ENCODE peak calls at places on chromosomes 4 and X, in nine cellular contexts. D is mesenchymal stem cell, O is heart left ventricle, Q is endothelial cell of umbilical vein, Z is psoas muscle, T is SJSA1, X is thoracic aorta, R is cardiac muscle cell, L is heart right ventricle. C is an unnamed sample.

GRCh38 chr4:186723207-186724047 is at the start of gene FAT1:
- DNase-seq in D (peak; percentile 86), O (peak; percentile 73), Q (peak; percentile 43), Z (peak; percentile 68), T (peak; percentile 71), X (no peak), R (peak; percentile 91), L (peak; percentile 61), C (no peak)

GRCh38 chrX:103101280-103102042 is 8.5 kb upstream of the NXF3 start:
- DNase-seq in D (no peak), O (no peak), Q (peak; percentile 29), Z (no peak), T (no peak), X (no peak), R (peak; percentile 56), L (no peak), C (no peak)

GRCh38 chr4:179624768-179625181 is 2182.5 kb upstream of the AGA start:
- DNase-seq in D (peak; percentile 88), O (no peak), Q (no peak), Z (no peak), T (no peak), X (no peak), R (no peak), L (no peak), C (no peak)

GRCh38 chr4:123783091-123783765 is 386.6 kb downstream of the SPRY1 start:
- DNase-seq in D (no peak), O (no peak), Q (no peak), Z (no peak), T (no peak), X (no peak), R (no peak), L (no peak), C (no peak)

GRCh38 chr4:81164623-81165416 is 50.2 kb downstream of the PRKG2 start:
- DNase-seq in D (no peak), O (no peak), Q (no peak), Z (no peak), T (no peak), X (no peak), R (peak; percentile 20), L (no peak), C (no peak)

GRCh38 chr4:10687526-10687925 is 3.0 kb upstream of the CLNK start:
- DNase-seq in D (no peak), O (no peak), Q (no peak), Z (no peak), T (no peak), X (no peak), R (no peak), L (no peak), C (no peak)

GRCh38 chr4:87868482-87868881 is 35.7 kb downstream of the MEPE start:
- DNase-seq in D (no peak), O (no peak), Q (no peak), Z (no peak), T (no peak), X (no peak), R (no peak), L (no peak), C (no peak)

GRCh38 chr4:26490111-26490979 is at the start of gene CCKAR:
- DNase-seq in D (no peak), O (no peak), Q (no peak), Z (no peak), T (no peak), X (no peak), R (no peak), L (no peak), C (no peak)

GRCh38 chrX:46630141-46630540 is 56.6 kb downstream of the CHST7 start:
- DNase-seq in D (peak; percentile 38), O (no peak), Q (no peak), Z (no peak), T (no peak), X (no peak), R (no peak), L (no peak), C (no peak)

GRCh38 chrX:9456250-9457074 is 8.4 kb upstream of the TBL1X start:
- DNase-seq in D (no peak), O (no peak), Q (no peak), Z (no peak), T (no peak), X (no peak), R (no peak), L (no peak), C (peak; percentile 65)

GRCh38 chr4:172740434-172740833 is 428.2 kb upstream of the GALNT7 start:
- DNase-seq in D (no peak), O (no peak), Q (no peak), Z (no peak), T (no peak), X (no peak), R (no peak), L (no peak), C (no peak)

GRCh38 chr4:88283661-88284377 is 542 bp downstream of the PPM1K start:
- DNase-seq in D (peak; percentile 88), O (peak; percentile 70), Q (peak; percentile 67), Z (peak; percentile 82), T (peak; percentile 63), X (no peak), R (peak; percentile 77), L (peak; percentile 70), C (peak; percentile 66)

GRCh38 chrX:129769467-129770154 is 10.1 kb upstream of the SASH3 start:
- DNase-seq in D (no peak), O (no peak), Q (no peak), Z (peak; percentile 46), T (no peak), X (no peak), R (no peak), L (no peak), C (peak; percentile 81)

DNA sequence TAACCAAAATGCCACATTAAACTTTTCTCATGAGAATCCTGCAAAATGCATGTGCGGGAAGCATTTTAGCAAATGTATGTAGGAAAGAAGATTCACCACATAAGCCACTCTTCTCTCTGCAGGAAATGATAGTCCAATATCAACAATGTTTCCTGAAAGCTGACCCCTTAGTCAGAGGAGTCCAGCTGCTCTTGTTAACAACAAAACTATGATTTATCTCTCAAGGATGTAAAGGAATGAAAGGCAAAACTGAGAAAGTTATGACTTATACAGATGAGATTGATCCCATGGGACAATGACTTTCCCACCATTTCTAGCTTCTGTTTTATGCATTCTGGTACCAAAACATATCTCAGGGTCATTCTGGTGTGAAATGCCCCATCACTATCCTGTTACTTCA is 125.0 kb upstream of the EDNRA start:
- DNase-seq in D (peak; percentile 81), O (no peak), Q (peak; percentile 39), Z (no peak), T (peak; percentile 39), X (no peak), R (peak; percentile 56), L (no peak), C (no peak)
- H3K4me1 ChIP-seq in D (no peaks in the 10 kb centered on the region), O (no peaks in the 10 kb centered on the region), Q (peaks cover 4% of the 10 kb centered on the region), Z (no peaks in the 10 kb centered on the region), T (peaks cover 33% of the 10 kb centered on the region), X (peaks cover 23% of the 10 kb centered on the region), R (peaks cover 10% of the 10 kb centered on the region), L (peaks cover 2% of the 10 kb centered on the region), C (no peaks in the 10 kb centered on the region)

DNA sequence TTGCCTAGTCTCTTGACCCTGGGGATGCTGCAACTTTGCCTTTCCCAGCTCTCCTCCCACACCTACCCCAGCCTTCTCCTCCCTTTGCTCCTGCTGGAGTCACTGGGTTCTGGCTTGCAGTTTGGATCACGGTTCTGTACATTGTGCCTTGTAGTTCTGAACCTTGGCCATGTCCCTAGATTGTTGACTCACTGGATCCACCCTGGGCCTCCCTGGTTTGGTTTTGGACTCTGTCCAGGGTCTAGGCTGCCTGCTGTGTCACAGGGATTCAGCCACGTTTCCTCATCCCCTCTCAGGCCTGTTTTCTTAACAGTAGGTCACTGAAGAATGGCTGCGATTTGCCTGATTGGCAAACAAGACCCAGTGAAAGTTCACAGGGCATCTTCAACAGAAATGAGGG is 11.5 kb upstream of the GABRE start:
- DNase-seq in D (peak; percentile 16), O (no peak), Q (peak; percentile 61), Z (no peak), T (peak; percentile 36), X (no peak), R (peak; percentile 65), L (no peak), C (no peak)
- H3K4me1 ChIP-seq in D (peaks cover 6% of the 10 kb centered on the region), O (peaks cover 6% of the 10 kb centered on the region), Q (peaks cover 56% of the 10 kb centered on the region), Z (no peaks in the 10 kb centered on the region), T (peaks cover 66% of the 10 kb centered on the region), X (peaks cover 5% of the 10 kb centered on the region), R (no peaks in the 10 kb centered on the region), L (no peaks in the 10 kb centered on the region), C (no peaks in the 10 kb centered on the region)

GRCh38 chr4:8597791-8598190 is 5.2 kb downstream of the CPZ start:
- DNase-seq in D (no peak), O (no peak), Q (no peak), Z (no peak), T (no peak), X (no peak), R (no peak), L (no peak), C (no peak)

GRCh38 chr4:8598391-8599090 is 6.0 kb downstream of the CPZ start:
- DNase-seq in D (no peak), O (no peak), Q (no peak), Z (no peak), T (no peak), X (no peak), R (no peak), L (no peak), C (no peak)

GRCh38 chr4:8599657-8600056 is 7.1 kb downstream of the CPZ start:
- DNase-seq in D (peak; percentile 19), O (no peak), Q (no peak), Z (no peak), T (peak; percentile 82), X (no peak), R (peak; percentile 77), L (no peak), C (no peak)

GRCh38 chr4:8600266-8600665 is 7.7 kb downstream of the CPZ start:
- DNase-seq in D (no peak), O (no peak), Q (no peak), Z (no peak), T (no peak), X (no peak), R (no peak), L (no peak), C (no peak)

DNA sequence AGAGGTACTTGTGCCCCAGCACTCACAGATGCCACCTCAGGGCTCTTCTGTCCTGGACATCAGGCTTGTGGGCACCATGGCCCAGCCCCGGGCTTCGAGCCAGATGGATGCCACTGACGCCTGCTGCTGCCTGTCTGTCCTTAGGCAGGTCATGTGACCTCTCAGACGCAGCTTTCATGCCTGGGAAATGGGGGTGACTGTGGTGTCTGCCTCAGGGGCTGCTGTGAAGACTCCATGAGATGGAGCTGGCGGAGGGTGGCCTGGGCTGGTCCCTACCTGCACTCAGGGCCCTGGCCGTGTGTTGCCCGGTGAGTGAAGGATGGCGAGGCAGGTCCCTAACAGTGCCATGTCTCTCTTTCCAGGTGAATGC is 6.5 kb downstream of the CPZ start:
- DNase-seq in D (no peak), O (no peak), Q (no peak), Z (no peak), T (no peak), X (no peak), R (no peak), L (no peak), C (no peak)
- H3K4me1 ChIP-seq in D (peaks cover 28% of the 10 kb centered on the region), O (no peaks in the 10 kb centered on the region), Q (no peaks in the 10 kb centered on the region), Z (no peaks in the 10 kb centered on the region), T (peaks cover 79% of the 10 kb centered on the region), X (no peaks in the 10 kb centered on the region), R (peaks cover 5% of the 10 kb centered on the region), L (no peaks in the 10 kb centered on the region), C (no peaks in the 10 kb centered on the region)

DNA sequence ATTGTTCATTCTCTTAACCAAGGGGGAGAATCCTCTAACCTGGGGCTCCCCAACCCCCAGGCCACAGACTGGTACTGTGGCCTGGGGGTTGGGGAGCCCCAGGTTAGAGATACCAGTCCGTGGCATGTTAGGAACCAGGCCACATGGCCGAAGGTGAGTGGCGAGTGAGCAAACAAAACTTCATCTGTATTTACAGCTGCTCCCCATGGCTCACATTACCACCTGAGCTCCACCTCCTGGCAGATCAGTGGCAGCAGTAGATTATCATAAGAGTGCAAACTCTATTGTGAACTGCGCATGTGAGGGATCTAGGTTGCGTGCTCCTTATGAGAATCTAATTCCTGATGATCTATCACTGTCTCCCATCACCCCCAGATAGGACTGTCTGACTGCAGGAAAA is 957.2 kb upstream of the PRKX start:
- DNase-seq in D (no peak), O (no peak), Q (no peak), Z (no peak), T (no peak), X (no peak), R (no peak), L (no peak), C (no peak)
- H3K4me1 ChIP-seq in D (no peaks in the 10 kb centered on the region), O (no peaks in the 10 kb centered on the region), Q (no peaks in the 10 kb centered on the region), Z (no peaks in the 10 kb centered on the region), T (no peaks in the 10 kb centered on the region), X (no peaks in the 10 kb centered on the region), R (no peaks in the 10 kb centered on the region), L (no peaks in the 10 kb centered on the region), C (no peaks in the 10 kb centered on the region)

C was measured in naive thymus-derived CD4-positive, alpha-beta T cell.